ENCODE peak calls at places on chromosome 16, in ten cellular contexts. G, M, D, X, K, V, J, T, A and Q are unnamed samples. For H3K4me1 and H3K36me3, the result is how much of the 10 kb centered on the place peaks cover.

GRCh38 chr16:27253526-27253930 is 15.0 kb downstream of the NSMCE1 start:
- DNase-seq in X (no peak), M (peak), J (no peak), D (no peak), V (no peak), T (no peak), A (peak), G (no peak), K (no peak), Q (no peak)

GRCh38 chr16:75317101-75317522 is 65.7 kb upstream of the BCAR1 start:
- DNase-seq in V (no peak), T (no peak), K (no peak), M (no peak), D (no peak), J (no peak), X (no peak), A (peak), G (no peak), Q (no peak)

GRCh38 chr16:85982563-85982939 is 83.6 kb downstream of the IRF8 start:
- DNase-seq in T (no peak), A (no peak), J (no peak), X (peak), V (no peak), K (no peak), G (no peak), D (peak), M (peak), Q (no peak)

GRCh38 chr16:54526916-54527315 is 240.3 kb upstream of the IRX3 start:
- DNase-seq in T (no peak), K (no peak), A (no peak), D (no peak), M (no peak), V (no peak), J (no peak), X (no peak), G (no peak), Q (no peak)

GRCh38 chr16:50265260-50265659 is 1.1 kb upstream of the ADCY7 start:
- DNase-seq in G (peak), D (peak), K (no peak), X (no peak), V (peak), A (no peak), J (peak), T (no peak), M (no peak), Q (peak)

GRCh38 chr16:15682105-15682570 is 32.1 kb downstream of the NDE1 start:
- DNase-seq in A (peak), D (no peak), V (no peak), M (peak), G (peak), J (no peak), X (peak), T (no peak), K (no peak), Q (no peak)

GRCh38 chr16:4327782-4328579 is 12.1 kb downstream of the GLIS2 start:
- DNase-seq in X (peak), G (peak), J (peak), M (peak), T (peak), V (peak), A (peak), K (peak), D (peak), Q (peak)

GRCh38 chr16:85629326-85629725 is 16.2 kb downstream of the GSE1 start:
- DNase-seq in D (no peak), M (no peak), T (no peak), V (no peak), J (no peak), X (no peak), G (no peak), K (no peak), A (no peak), Q (no peak)

GRCh38 chr16:85174871-85175723 is 62.8 kb upstream of the CIBAR2 start:
- DNase-seq in J (no peak), X (peak), M (no peak), V (no peak), A (no peak), K (no peak), G (no peak), T (no peak), D (peak), Q (no peak)

GRCh38 chr16:873243-873661 is 72.7 kb upstream of the GNG13 start:
- DNase-seq in A (no peak), K (peak), J (no peak), G (no peak), M (no peak), V (no peak), D (peak), X (peak), T (peak), Q (no peak)

GRCh38 chr16:17348042-17348783 is 122.5 kb downstream of the XYLT1 start:
- DNase-seq in K (no peak), G (no peak), J (no peak), V (no peak), X (no peak), A (no peak), T (no peak), M (no peak), D (no peak), Q (no peak)
- H3K4me1 ChIP-seq in K (under half), G (under half), J (under half), V (under half), X (half or more), A (under half), T (half or more), M (under half), D (under half), Q (under half)

GRCh38 chr16:88715312-88716190 is 9.2 kb downstream of the CTU2 start:
- DNase-seq in T (no peak), J (no peak), X (no peak), G (no peak), A (no peak), D (no peak), M (no peak), V (no peak), K (no peak), Q (no peak)

GRCh38 chr16:88718178-88718577 is 11.9 kb downstream of the CTU2 start:
- DNase-seq in D (no peak), M (no peak), X (no peak), V (no peak), K (no peak), J (no peak), T (no peak), A (no peak), G (no peak), Q (no peak)

GRCh38 chr16:88716201-88716600 is 9.9 kb downstream of the CTU2 start:
- DNase-seq in K (no peak), D (no peak), V (no peak), J (no peak), A (no peak), X (no peak), M (no peak), T (no peak), G (no peak), Q (no peak)

GRCh38 chr16:88714420-88715302 is 8.4 kb downstream of the CTU2 start:
- DNase-seq in X (no peak), G (no peak), A (no peak), K (no peak), M (no peak), V (no peak), T (no peak), D (no peak), J (no peak), Q (no peak)

DNA sequence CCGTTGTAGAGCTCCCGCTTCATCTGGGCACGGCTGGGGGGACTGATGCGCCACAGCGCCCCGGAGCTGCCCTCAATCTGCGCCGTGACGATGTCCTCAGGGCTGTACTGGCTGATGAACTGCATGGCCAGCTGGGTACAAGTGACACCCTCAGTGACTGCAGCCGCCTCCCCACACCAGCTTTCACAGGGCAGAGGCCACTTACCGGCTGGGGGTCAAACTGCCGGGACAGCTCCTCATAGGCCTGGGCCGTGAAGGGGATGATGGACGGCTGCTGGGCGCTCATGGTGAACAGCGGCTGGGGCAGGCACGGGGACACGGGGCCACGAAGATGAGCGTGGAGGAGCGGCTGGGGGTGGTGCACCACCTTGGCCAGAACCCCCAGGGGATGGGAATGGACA is 10.3 kb downstream of the CTU2 start:
- DNase-seq in D (no peak), V (no peak), A (no peak), M (no peak), T (no peak), G (no peak), K (no peak), X (no peak), J (no peak), Q (no peak)
- H3K36me3 ChIP-seq in D (half or more), V (under half), A (under half), M (half or more), T (half or more), G (half or more), K (under half), X (half or more), J (under half), Q (under half)

GRCh38 chr16:83066881-83067280 is 440.1 kb downstream of the CDH13 start:
- DNase-seq in D (no peak), A (no peak), V (no peak), T (no peak), J (no peak), X (no peak), G (no peak), K (no peak), M (no peak), Q (no peak)
- H3K4me1 ChIP-seq in D (under half), A (under half), V (under half), T (under half), J (under half), X (under half), G (under half), K (under half), M (under half), Q (under half)

DNA sequence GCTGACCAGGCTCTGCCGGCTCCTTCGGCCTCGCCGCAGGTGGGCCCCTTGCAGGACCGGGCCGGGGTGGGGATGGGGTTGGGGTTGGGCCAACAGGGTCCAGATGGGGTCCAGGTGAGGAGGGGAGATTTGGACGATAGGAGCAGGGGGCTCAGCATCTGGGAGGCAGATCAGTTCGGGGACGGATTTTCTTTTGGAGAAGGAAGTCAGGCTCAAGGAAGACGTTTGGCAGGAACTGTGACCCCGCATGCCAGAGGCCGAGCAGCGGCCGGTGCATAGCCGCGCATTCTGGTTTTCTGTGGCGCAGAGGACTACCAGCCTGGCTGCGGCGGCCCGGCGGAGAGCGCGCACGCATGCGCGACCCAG is 831 bp upstream of the ALDOA start:
- DNase-seq in X (no peak), K (no peak), A (no peak), V (no peak), D (no peak), J (no peak), G (no peak), T (no peak), M (no peak), Q (no peak)
- H3K36me3 ChIP-seq in X (under half), K (under half), A (under half), V (under half), D (under half), J (under half), G (under half), T (under half), M (under half), Q (under half)

GRCh38 chr16:80827007-80827406 is 22.6 kb upstream of the CDYL2 start:
- DNase-seq in K (no peak), T (no peak), G (no peak), D (no peak), V (no peak), X (no peak), M (no peak), J (no peak), A (no peak), Q (no peak)

GRCh38 chr16:80828495-80828894 is 24.1 kb upstream of the CDYL2 start:
- DNase-seq in A (no peak), X (no peak), T (no peak), M (no peak), J (no peak), G (peak), K (no peak), D (no peak), V (no peak), Q (no peak)

GRCh38 chr16:80836846-80837245 is 32.4 kb upstream of the CDYL2 start:
- DNase-seq in T (no peak), A (peak), M (no peak), J (no peak), K (no peak), D (no peak), G (no peak), X (no peak), V (no peak), Q (no peak)

GRCh38 chr16:80825365-80825758 is 21.0 kb upstream of the CDYL2 start:
- DNase-seq in A (no peak), K (no peak), X (no peak), J (no peak), D (no peak), M (no peak), G (no peak), V (no peak), T (no peak), Q (no peak)

GRCh38 chr16:80831039-80831438 is 26.6 kb upstream of the CDYL2 start:
- DNase-seq in A (no peak), T (no peak), D (no peak), V (no peak), G (no peak), J (no peak), M (no peak), X (no peak), K (no peak), Q (no peak)
- H3K4me1 ChIP-seq in A (under half), T (under half), D (under half), V (under half), G (under half), J (under half), M (under half), X (under half), K (under half), Q (under half)

DNA sequence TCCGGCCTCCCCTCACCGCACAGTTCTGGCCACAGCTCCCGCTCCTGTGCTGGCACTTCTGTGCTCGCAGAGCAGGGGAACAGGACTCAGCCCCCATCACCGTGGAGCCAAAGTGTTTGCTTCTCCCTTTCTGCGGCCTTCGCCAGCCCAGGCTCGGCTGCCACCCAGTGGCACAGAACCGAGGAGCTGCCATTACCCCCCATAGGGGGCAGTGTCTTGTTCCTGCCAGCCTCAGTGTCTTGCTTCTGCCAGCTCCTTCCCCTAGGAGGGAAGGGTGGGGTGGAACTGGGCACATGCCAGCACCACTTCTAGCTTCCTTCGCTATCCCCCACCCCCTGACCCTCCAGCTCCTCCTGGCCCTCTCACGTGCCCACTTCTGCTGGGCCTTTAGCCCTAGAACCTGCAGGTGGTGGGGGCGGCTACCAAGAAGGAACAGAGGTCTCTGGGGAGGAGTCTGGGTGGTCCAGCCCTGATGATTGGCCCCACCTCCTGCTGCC is 645 bp upstream of the ELMO3 start:
- DNase-seq in D (peak), J (peak), A (peak), K (peak), M (peak), X (peak), V (no peak), G (no peak), T (no peak), Q (peak)
- H3K36me3 ChIP-seq in D (half or more), J (under half), A (under half), K (under half), M (half or more), X (half or more), V (half or more), G (half or more), T (half or more), Q (under half)

GRCh38 chr16:89562027-89562599 is 1.6 kb downstream of the RPL13 start:
- DNase-seq in D (no peak), M (no peak), A (no peak), J (no peak), V (no peak), G (no peak), K (no peak), X (no peak), T (no peak), Q (peak)
- H3K4me1 ChIP-seq in D (half or more), M (half or more), A (under half), J (under half), V (under half), G (half or more), K (under half), X (half or more), T (half or more), Q (under half)

GRCh38 chr16:8903004-8903403 is 20.9 kb downstream of the LITAFD start:
- DNase-seq in V (no peak), X (no peak), K (no peak), D (no peak), J (no peak), A (no peak), G (no peak), M (no peak), T (no peak), Q (no peak)

GRCh38 chr16:8898660-8899318 is 16.6 kb downstream of the LITAFD start:
- DNase-seq in D (no peak), G (no peak), J (no peak), M (no peak), K (no peak), A (no peak), T (no peak), V (no peak), X (no peak), Q (no peak)

GRCh38 chr16:8901318-8901861 is 19.2 kb downstream of the LITAFD start:
- DNase-seq in M (no peak), G (no peak), D (no peak), V (no peak), X (no peak), A (no peak), T (no peak), K (no peak), J (no peak), Q (no peak)

GRCh38 chr16:8900343-8900742 is 18.2 kb downstream of the LITAFD start:
- DNase-seq in V (no peak), A (no peak), X (no peak), T (no peak), J (no peak), K (no peak), G (no peak), D (no peak), M (no peak), Q (no peak)

DNA sequence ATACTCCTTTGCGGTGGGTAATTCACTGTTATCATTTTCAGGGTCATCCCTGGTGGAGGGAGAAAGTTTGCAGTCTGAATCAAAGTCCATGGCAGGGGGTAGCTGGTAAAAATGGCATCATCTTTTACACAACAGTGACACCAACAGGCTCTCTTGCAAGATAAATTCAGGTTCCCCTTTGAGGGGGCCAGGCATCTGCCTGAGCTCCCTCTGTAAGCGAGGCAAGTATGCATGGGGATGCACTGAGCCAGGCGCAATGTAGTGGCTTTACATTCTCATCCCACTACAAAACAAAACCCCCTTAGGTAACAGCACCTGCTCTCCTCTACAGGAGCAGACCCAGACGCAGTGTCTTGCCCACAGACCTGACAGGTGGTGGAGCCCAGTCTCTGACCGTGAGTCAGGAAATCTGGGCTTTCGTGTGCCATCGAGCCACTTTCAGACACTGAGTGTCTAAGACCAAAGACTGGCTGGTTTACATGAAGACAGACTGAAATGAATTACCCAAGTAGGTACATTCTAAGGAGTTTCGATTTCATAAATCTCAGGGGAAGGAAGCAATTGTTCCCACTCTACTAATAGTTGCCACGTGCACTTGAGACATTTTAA is 17.7 kb downstream of the LITAFD start:
- DNase-seq in G (no peak), T (no peak), J (no peak), M (no peak), D (no peak), K (no peak), A (no peak), V (no peak), X (peak), Q (no peak)
- H3K36me3 ChIP-seq in G (half or more), T (half or more), J (half or more), M (half or more), D (half or more), K (under half), A (half or more), V (half or more), X (half or more), Q (half or more)